ENCODE peak calls at places on chromosome 3, in seven cellular contexts. E is neural crest cell, B is GM20000, P is pancreas, Q is thyroid gland, R is A549, N is nephron progenitor cell. S is an unnamed sample.

GRCh38 chr3:131083190-131083863 is 56.6 kb downstream of the NEK11 start:
- DNase-seq in Q (peak; percentile 61), B (no peak), R (no peak), P (peak; percentile 67), N (peak; percentile 53), E (peak; percentile 8), S (peak; percentile 53)

GRCh38 chr3:100525753-100526612 is 33.6 kb downstream of the TMEM45A start:
- DNase-seq in B (no peak), P (no peak), E (no peak), N (no peak), Q (peak; percentile 7), R (no peak), S (no peak)

GRCh38 chr3:178056868-178057267 is 479.4 kb upstream of the KCNMB2 start:
- DNase-seq in B (no peak), P (no peak), N (no peak), R (no peak), Q (no peak), E (no peak), S (no peak)

GRCh38 chr3:135271562-135272290 is 476.7 kb downstream of the EPHB1 start:
- DNase-seq in N (no peak), Q (peak; percentile 54), R (no peak), P (no peak), E (no peak), B (no peak), S (no peak)

GRCh38 chr3:190339130-190339529 is 16.9 kb upstream of the CLDN1 start:
- DNase-seq in R (no peak), P (no peak), B (no peak), E (no peak), Q (no peak), N (no peak), S (no peak)

GRCh38 chr3:195475614-195476013 is 32.8 kb upstream of the ACAP2 start:
- DNase-seq in P (no peak), R (no peak), Q (no peak), E (no peak), B (no peak), N (no peak), S (no peak)

GRCh38 chr3:171088984-171089754 is 62.6 kb upstream of the SLC2A2 start:
- DNase-seq in R (no peak), E (no peak), B (no peak), Q (no peak), P (no peak), N (no peak), S (no peak)

GRCh38 chr3:86785381-86785780 is 205.6 kb downstream of the VGLL3 start:
- DNase-seq in R (no peak), N (no peak), E (no peak), P (no peak), B (no peak), Q (no peak), S (no peak)

GRCh38 chr3:140896997-140897396 is 44.6 kb upstream of the SLC25A36 start:
- DNase-seq in Q (no peak), E (no peak), R (no peak), N (no peak), B (no peak), P (no peak), S (no peak)

GRCh38 chr3:150227839-150228238 is 180.3 kb upstream of the TSC22D2 start:
- DNase-seq in P (no peak), E (peak; percentile 88), B (peak; percentile 47), R (peak; percentile 38), N (peak; percentile 87), Q (peak; percentile 68), S (peak; percentile 73)

GRCh38 chr3:35727179-35727578 is 87.9 kb downstream of the ARPP21 start:
- DNase-seq in B (no peak), N (no peak), R (no peak), P (no peak), Q (no peak), E (no peak), S (no peak)

GRCh38 chr3:115100172-115100571 is 46.9 kb downstream of the ZBTB20 start:
- DNase-seq in N (no peak), B (peak; percentile 7), P (no peak), E (no peak), Q (peak; percentile 19), R (no peak), S (peak; percentile 57)

GRCh38 chr3:132538072-132538471 is 59.0 kb upstream of the ACKR4 start:
- DNase-seq in B (no peak), P (no peak), Q (peak; percentile 29), E (no peak), R (no peak), N (no peak), S (no peak)

GRCh38 chr3:113287818-113288648 is 76.7 kb downstream of the BOC start:
- DNase-seq in Q (peak; percentile 64), R (peak; percentile 58), P (no peak), E (peak; percentile 82), N (peak; percentile 72), B (peak; percentile 62), S (peak; percentile 85)

GRCh38 chr3:42749753-42750231 is 23.3 kb downstream of the CCDC13 start:
- DNase-seq in B (peak; percentile 32), P (no peak), Q (peak; percentile 86), R (peak; percentile 28), E (no peak), N (no peak), S (no peak)

GRCh38 chr3:94083261-94083660 is 20.4 kb downstream of the NSUN3 start:
- DNase-seq in B (no peak), R (no peak), N (no peak), Q (no peak), E (no peak), P (no peak), S (no peak)

DNA sequence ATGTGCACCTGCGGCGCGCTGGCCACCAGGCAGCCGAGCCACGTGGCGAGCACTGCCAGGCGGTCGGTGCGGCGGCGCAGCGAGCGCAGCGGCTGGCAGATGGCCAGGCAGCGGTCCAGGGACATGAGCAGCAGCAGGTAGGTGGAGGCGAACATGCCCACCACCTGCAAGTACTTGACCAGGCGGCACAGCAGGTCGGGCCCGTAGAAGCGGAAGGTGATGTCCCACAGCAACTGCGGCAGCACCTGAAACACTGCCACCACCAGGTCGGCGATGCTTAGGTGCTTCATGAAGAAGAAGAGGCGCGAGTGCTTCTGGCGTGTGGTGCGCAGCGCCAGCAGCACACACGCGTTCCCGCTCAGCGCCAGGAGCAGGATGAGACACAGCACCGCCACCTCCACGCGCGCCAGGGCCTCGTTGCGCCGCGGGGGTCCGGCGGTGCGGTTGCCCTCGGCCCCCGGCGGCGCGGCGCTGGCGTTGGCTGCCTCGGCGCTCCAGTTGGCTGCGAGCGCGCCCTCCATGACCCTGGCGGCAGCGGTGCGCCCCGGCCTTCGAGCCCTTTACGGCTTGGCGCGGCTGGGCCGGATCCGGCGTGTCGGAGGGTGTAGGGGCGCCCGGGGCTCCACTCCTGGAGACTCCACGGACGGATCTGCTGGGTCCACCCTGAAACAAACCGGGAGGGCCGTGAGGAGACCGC is 1.6 kb downstream of the OXTR start:
- DNase-seq in P (peak; percentile 67), R (no peak), E (no peak), B (peak; percentile 88), Q (peak; percentile 25), N (peak; percentile 71), S (peak; percentile 43)
- TF ChIP-seq CTCF in P (no peak), R (no peak), E (no peak), B (peak; percentile 33), Q (no peak), N (no peak), S (no peak)

DNA sequence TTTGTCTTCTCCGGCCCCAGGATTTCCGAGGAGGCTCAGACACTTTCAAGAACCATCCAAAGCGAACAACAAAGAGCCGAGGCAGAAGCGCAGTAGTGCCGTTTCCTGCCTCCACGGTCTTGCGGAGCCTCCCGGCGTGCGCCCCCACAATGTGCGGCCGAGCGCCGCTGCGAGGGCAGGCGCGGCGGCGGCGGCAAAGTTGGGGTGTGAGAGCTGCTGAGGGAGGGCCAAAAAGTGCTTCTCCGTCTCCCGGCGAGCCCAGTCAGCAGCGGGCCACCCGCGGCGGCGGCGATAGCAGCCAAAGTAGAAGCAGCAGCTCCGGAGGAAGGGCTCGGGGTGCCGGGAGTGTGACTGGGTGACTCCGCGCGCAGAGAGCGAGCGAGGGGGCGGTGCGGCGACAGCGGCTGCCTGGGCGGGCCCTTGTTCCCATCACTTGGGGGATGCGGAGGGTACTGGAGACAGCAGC is 749.1 kb downstream of the ROBO1 start:
- DNase-seq in R (peak; percentile 35), B (peak; percentile 56), N (peak; percentile 69), P (peak; percentile 65), Q (peak; percentile 71), E (peak; percentile 48), S (peak; percentile 70)
- TF ChIP-seq CTCF in R (no peak), B (no peak), N (no peak), P (no peak), Q (no peak), E (no peak), S (no peak)

DNA sequence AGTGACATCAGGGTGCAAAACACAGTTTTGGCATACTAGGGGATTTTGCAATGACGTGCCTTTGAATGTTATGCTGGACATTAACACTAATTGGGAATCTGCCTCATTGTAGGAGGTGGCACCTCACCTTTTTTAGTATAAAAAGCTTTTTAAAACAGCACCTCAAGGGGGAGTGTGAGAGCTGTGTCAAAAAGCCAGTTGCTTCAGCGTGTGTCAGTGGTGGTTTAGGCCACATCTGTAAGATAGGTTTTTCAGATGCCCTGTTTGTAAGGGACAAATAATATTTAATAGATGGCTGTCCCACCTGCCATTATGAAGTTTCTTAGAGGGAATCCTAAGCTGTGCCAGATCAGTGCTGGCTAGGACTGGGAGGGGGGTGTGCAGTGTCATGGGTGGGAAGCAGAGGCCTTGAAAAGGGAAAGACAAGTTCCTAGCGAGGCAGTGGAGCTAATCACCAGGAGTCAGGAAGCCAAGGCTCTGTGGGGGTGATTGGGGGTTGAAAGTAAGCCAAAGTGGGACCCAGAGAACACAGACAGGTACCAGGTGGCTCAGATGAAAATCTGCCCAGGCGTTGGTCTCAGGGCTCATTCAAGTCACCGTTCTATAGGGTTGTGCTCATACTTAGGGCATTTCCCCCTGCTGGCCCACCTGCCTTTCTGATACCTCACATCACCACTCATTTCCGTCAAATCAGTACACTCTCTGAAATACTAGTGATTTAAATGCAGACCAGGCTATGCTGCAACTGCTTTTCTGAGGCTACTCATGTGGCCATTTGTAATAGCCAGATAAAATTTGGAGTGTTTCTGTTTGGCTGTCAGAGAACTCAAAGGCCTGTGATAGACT is 120.5 kb downstream of the BBX start:
- DNase-seq in E (no peak), N (no peak), B (no peak), Q (no peak), R (no peak), P (no peak), S (no peak)
- TF ChIP-seq CTCF in E (peak; percentile 20), N (peak; percentile 14), B (no peak), Q (no peak), R (peak; percentile 20), P (no peak), S (no peak)

GRCh38 chr3:41447701-41448100 is 248.4 kb downstream of the CTNNB1 start:
- DNase-seq in E (no peak), R (no peak), Q (no peak), P (no peak), N (no peak), B (no peak), S (no peak)

GRCh38 chr3:41450416-41451231 is 251.3 kb downstream of the CTNNB1 start:
- DNase-seq in P (no peak), N (no peak), Q (no peak), B (no peak), R (no peak), E (no peak), S (no peak)

DNA sequence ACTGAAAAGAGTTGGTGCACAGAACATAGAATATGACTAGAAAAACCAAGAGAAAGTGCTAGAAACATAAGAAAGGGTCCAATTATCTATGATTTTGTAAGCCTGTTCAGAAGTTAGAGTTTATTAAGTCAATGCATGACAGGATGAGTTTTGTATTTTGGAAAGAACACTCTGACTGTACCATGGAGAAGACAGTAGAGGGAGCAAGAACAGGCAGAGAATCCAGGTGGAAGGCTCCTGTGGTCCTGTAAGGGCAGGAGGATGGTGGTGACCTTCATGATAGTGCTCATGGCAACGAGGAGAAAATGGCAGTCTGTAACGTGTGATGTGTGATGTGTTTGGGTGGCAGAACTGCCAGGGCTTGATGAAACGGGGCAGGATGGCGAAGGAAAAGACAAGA is 249.1 kb downstream of the CTNNB1 start:
- DNase-seq in B (no peak), N (no peak), E (no peak), R (no peak), P (no peak), Q (no peak), S (no peak)
- TF ChIP-seq CTCF in B (no peak), N (no peak), E (no peak), R (no peak), P (no peak), Q (no peak), S (no peak)